ENCODE peak calls at places on chromosome 14, in nine cellular contexts. T is pancreas, O is fibroblast of lung, A is psoas muscle, Y is HCT116, C is GM23248, J is MM.1S, E is left ventricle myocardium inferior, H is lung. N is an unnamed sample. For H3K4me1, the result is how much of the 10 kb centered on the place peaks cover.

GRCh38 chr14:83163016-83163415 is 1629.4 kb upstream of the SEL1L start:
- DNase-seq in T (no peak), O (no peak), A (no peak), Y (no peak), C (no peak), J (no peak), E (no peak), H (no peak), N (no peak)

GRCh38 chr14:50736932-50737419 is 68.9 kb upstream of the SAV1 start:
- DNase-seq in T (no peak), O (no peak), A (no peak), Y (no peak), C (no peak), J (no peak), E (no peak), H (no peak), N (no peak)

GRCh38 chr14:45361727-45362126 is 108.7 kb upstream of the MIS18BP1 start:
- DNase-seq in T (no peak), O (peak), A (no peak), Y (no peak), C (peak), J (no peak), E (no peak), H (no peak), N (no peak)

GRCh38 chr14:25887251-25887908 is 710.5 kb downstream of the NOVA1 start:
- DNase-seq in T (no peak), O (peak), A (no peak), Y (no peak), C (peak), J (no peak), E (no peak), H (no peak), N (no peak)

GRCh38 chr14:59055439-59056045 is 132.9 kb upstream of the DAAM1 start:
- DNase-seq in T (peak), O (peak), A (no peak), Y (peak), C (peak), J (peak), E (no peak), H (peak), N (peak)

GRCh38 chr14:104291123-104292000 is 153.0 kb downstream of the KIF26A start:
- DNase-seq in T (peak), O (no peak), A (no peak), Y (no peak), C (no peak), J (no peak), E (peak), H (no peak), N (no peak)

GRCh38 chr14:38389666-38390065 is 133.8 kb upstream of the CLEC14A start:
- DNase-seq in T (no peak), O (peak), A (no peak), Y (no peak), C (peak), J (no peak), E (no peak), H (no peak), N (no peak)

GRCh38 chr14:39232554-39233415 is 930 bp upstream of the MIA2 start:
- DNase-seq in T (no peak), O (peak), A (no peak), Y (no peak), C (peak), J (peak), E (no peak), H (no peak), N (no peak)

GRCh38 chr14:105375635-105376057 is 22.7 kb upstream of the TEX22 start:
- DNase-seq in T (no peak), O (peak), A (no peak), Y (no peak), C (peak), J (no peak), E (no peak), H (no peak), N (no peak)

GRCh38 chr14:22844221-22845102 is 8.1 kb downstream of the MMP14 start:
- DNase-seq in T (no peak), O (no peak), A (no peak), Y (no peak), C (no peak), J (no peak), E (no peak), H (no peak), N (no peak)

GRCh38 chr14:105091335-105092123 is 26.3 kb upstream of the GPR132 start:
- DNase-seq in T (peak), O (peak), A (no peak), Y (peak), C (peak), J (no peak), E (peak), H (peak), N (no peak)

GRCh38 chr14:70707138-70708038 is 65.7 kb downstream of the TTC9 start:
- DNase-seq in T (peak), O (peak), A (no peak), Y (peak), C (peak), J (no peak), E (no peak), H (peak), N (no peak)

GRCh38 chr14:104371917-104372316 is 207.6 kb upstream of the C14orf180 start:
- DNase-seq in T (no peak), O (no peak), A (no peak), Y (no peak), C (no peak), J (no peak), E (no peak), H (no peak), N (no peak)

GRCh38 chr14:55053018-55053417 is 1.6 kb downstream of the MAPK1IP1L start:
- DNase-seq in T (no peak), O (no peak), A (no peak), Y (no peak), C (no peak), J (no peak), E (no peak), H (no peak), N (no peak)

GRCh38 chr14:65821224-65821753 is 408.8 kb downstream of the FUT8 start:
- DNase-seq in T (no peak), O (no peak), A (no peak), Y (no peak), C (no peak), J (no peak), E (no peak), H (no peak), N (no peak)

GRCh38 chr14:86533834-86534233 is 1003.9 kb downstream of the FLRT2 start:
- DNase-seq in T (no peak), O (no peak), A (no peak), Y (no peak), C (no peak), J (no peak), E (no peak), H (no peak), N (no peak)

GRCh38 chr14:91417134-91417982 is at the start of gene CCDC88C:
- DNase-seq in T (peak), O (peak), A (peak), Y (peak), C (peak), J (peak), E (peak), H (peak), N (peak)

GRCh38 chr14:68644101-68644500 is 148.8 kb downstream of the ZFP36L1 start:
- DNase-seq in T (peak), O (no peak), A (no peak), Y (no peak), C (no peak), J (no peak), E (no peak), H (no peak), N (no peak)

GRCh38 chr14:57611555-57612075 is 118.0 kb upstream of the CCDC198 start:
- DNase-seq in T (no peak), O (no peak), A (no peak), Y (no peak), C (no peak), J (peak), E (no peak), H (no peak), N (no peak)

GRCh38 chr14:92649934-92650545 is 98.4 kb downstream of the LGMN start:
- DNase-seq in T (no peak), O (peak), A (peak), Y (no peak), C (peak), J (no peak), E (peak), H (peak), N (peak)

GRCh38 chr14:106436310-106436905 is 910.0 kb downstream of the TMEM121 start:
- DNase-seq in T (peak), O (no peak), A (no peak), Y (no peak), C (peak), J (peak), E (peak), H (peak), N (peak)

GRCh38 chr14:20836668-20837338 is 34.2 kb upstream of the RNASE1 start:
- DNase-seq in T (peak), O (peak), A (no peak), Y (peak), C (peak), J (no peak), E (no peak), H (no peak), N (no peak)

GRCh38 chr14:77599894-77600293 is 16.5 kb downstream of the SPTLC2 start:
- DNase-seq in T (no peak), O (peak), A (no peak), Y (no peak), C (no peak), J (no peak), E (no peak), H (no peak), N (no peak)

GRCh38 chr14:32104803-32105202 is 27.7 kb downstream of the ARHGAP5 start:
- DNase-seq in T (no peak), O (no peak), A (no peak), Y (no peak), C (peak), J (no peak), E (no peak), H (no peak), N (no peak)

DNA sequence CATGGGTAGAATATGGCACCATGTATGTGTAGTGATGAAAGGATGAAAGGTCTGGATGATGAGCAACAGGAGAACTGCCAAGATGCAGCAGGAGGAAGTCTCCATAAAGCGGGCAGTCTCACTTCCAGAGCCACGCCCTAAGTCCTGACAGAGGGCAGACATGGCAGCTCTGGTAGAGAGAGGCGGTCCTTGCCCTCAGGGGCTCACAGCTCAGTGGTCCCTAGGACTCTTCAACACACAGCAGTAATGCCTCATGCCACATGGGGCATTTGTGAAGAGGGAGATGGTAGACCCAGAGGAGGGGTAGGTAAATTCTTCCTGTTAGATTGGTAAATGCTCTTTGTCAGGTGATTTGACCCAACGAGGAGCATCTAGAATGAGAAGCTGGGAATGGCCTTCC is 1088.4 kb downstream of the BCL11B start:
- DNase-seq in T (no peak), O (no peak), A (no peak), Y (no peak), C (no peak), J (no peak), E (no peak), H (no peak), N (no peak)
- H3K4me3 ChIP-seq in T (no peak), O (no peak), A (no peak), Y (no peak), C (no peak), J (no peak), E (no peak), H (no peak), N (peak)

DNA sequence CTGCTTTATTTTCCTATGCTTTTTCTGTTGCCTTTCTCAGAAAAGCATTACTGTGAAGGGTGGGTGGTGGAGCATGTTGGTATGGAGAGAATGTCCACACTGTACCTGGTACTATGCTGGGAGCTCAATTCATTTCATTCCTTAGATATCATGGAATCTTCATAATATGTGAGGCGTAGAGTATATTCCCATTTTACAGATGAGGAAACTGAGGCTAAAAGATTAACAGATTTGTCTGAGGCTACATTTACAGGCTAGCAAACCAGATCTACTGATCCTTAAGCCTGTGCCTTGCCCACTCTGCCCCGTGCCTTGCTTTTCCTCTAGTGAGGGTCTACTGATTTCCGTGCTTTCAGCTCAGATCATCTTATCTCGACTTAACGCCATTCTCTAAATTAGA is 5.4 kb downstream of the GLRX5 start:
- DNase-seq in T (no peak), O (no peak), A (no peak), Y (no peak), C (no peak), J (no peak), E (no peak), H (no peak), N (no peak)
- H3K4me1 ChIP-seq in T (under half), O (under half), A (under half), Y (under half), C (under half), J (under half), E (half or more), H (under half), N (under half)

GRCh38 chr14:24136684-24137528 is 912 bp downstream of the PSME1 start:
- DNase-seq in T (no peak), O (no peak), A (no peak), Y (no peak), C (no peak), J (no peak), E (no peak), H (no peak), N (no peak)
- H3K4me3 ChIP-seq in T (peak), O (peak), A (peak), Y (peak), C (peak), J (peak), E (peak), H (peak), N (peak)

GRCh38 chr14:24692382-24693352 is 58.7 kb upstream of the GZMB start:
- DNase-seq in T (no peak), O (no peak), A (no peak), Y (no peak), C (no peak), J (no peak), E (no peak), H (no peak), N (no peak)

GRCh38 chr14:24693941-24694507 is 60.0 kb upstream of the GZMB start:
- DNase-seq in T (no peak), O (no peak), A (no peak), Y (no peak), C (no peak), J (no peak), E (no peak), H (no peak), N (no peak)

GRCh38 chr14:24693353-24693737 is 59.4 kb upstream of the GZMB start:
- DNase-seq in T (no peak), O (no peak), A (no peak), Y (no peak), C (no peak), J (no peak), E (no peak), H (no peak), N (peak)

GRCh38 chr14:24694680-24695079 is 60.7 kb upstream of the GZMB start:
- DNase-seq in T (no peak), O (no peak), A (no peak), Y (no peak), C (no peak), J (no peak), E (no peak), H (no peak), N (no peak)

GRCh38 chr14:24695265-24696241 is 61.6 kb upstream of the GZMB start:
- DNase-seq in T (no peak), O (no peak), A (no peak), Y (no peak), C (no peak), J (no peak), E (no peak), H (no peak), N (no peak)
- H3K4me1 ChIP-seq in T (under half), O (under half), A (under half), Y (under half), C (under half), J (under half), E (under half), H (under half), N (under half)

GRCh38 chr14:95281560-95282176 is 38.0 kb downstream of the CLMN start:
- DNase-seq in T (no peak), O (no peak), A (no peak), Y (no peak), C (no peak), J (no peak), E (no peak), H (no peak), N (no peak)
- H3K4me3 ChIP-seq in T (no peak), O (no peak), A (no peak), Y (no peak), C (no peak), J (no peak), E (no peak), H (no peak), N (no peak)

GRCh38 chr14:100449225-100449987 is 126.3 kb downstream of the SLC25A47 start:
- DNase-seq in T (no peak), O (no peak), A (no peak), Y (no peak), C (no peak), J (no peak), E (no peak), H (no peak), N (no peak)

GRCh38 chr14:100445436-100446088 is 122.4 kb downstream of the SLC25A47 start:
- DNase-seq in T (no peak), O (no peak), A (no peak), Y (no peak), C (peak), J (no peak), E (no peak), H (no peak), N (no peak)

GRCh38 chr14:100443643-100444042 is 120.5 kb downstream of the SLC25A47 start:
- DNase-seq in T (no peak), O (peak), A (no peak), Y (no peak), C (peak), J (no peak), E (no peak), H (no peak), N (no peak)

GRCh38 chr14:100448376-100448775 is 125.2 kb downstream of the SLC25A47 start:
- DNase-seq in T (peak), O (no peak), A (no peak), Y (no peak), C (no peak), J (no peak), E (no peak), H (no peak), N (no peak)

DNA sequence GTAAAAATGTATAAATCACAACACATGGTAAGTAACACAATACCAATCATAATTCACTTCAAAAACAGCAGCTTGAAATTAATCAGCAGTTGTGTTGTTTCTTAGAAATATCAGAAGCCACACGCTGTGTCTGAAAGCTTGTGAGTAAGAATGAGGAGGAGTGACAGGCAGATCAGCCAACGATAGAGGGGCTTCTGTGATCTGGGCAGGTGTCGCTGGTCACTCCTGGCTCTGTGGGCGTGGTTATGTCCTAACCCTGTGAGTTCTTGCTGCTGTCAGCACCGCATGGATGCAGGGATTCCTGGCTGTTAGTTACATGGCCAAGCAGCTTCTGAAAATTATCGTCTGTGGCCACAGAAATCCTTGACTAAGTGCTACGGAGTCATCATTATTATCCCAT is 123.4 kb downstream of the SLC25A47 start:
- DNase-seq in T (no peak), O (no peak), A (no peak), Y (no peak), C (no peak), J (no peak), E (no peak), H (no peak), N (no peak)
- H3K4me1 ChIP-seq in T (under half), O (under half), A (under half), Y (half or more), C (under half), J (under half), E (under half), H (under half), N (under half)

GRCh38 chr14:61470261-61470953 is 149.0 kb downstream of the PRKCH start:
- DNase-seq in T (no peak), O (peak), A (no peak), Y (no peak), C (peak), J (no peak), E (peak), H (peak), N (no peak)
- H3K4me3 ChIP-seq in T (no peak), O (no peak), A (no peak), Y (no peak), C (peak), J (no peak), E (peak), H (no peak), N (peak)

GRCh38 chr14:100128688-100129087 is 30.8 kb downstream of the DEGS2 start:
- DNase-seq in T (no peak), O (no peak), A (peak), Y (no peak), C (no peak), J (no peak), E (no peak), H (no peak), N (no peak)
- H3K4me1 ChIP-seq in T (under half), O (under half), A (under half), Y (under half), C (under half), J (under half), E (under half), H (under half), N (under half)

DNA sequence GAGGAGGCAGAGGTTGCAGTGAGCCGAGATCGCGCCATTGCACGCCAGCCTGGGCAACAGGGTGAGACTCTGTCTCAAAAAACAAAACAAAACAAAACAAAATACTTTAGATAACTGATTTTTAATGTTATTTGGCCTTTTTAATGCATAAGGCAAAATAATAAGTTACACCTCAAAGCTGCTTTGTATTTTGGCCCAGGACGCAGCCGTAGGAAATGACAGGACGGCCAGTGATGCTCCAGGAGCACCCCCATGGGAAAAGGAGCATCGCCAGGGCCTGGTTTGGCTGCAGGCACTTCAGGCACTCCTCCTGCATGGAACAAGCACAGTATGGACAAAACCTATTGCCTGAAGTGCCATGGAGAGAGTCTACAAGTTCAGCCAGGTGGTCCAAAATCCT is 3.5 kb upstream of the NFKBIA start:
- DNase-seq in T (no peak), O (no peak), A (no peak), Y (no peak), C (no peak), J (no peak), E (no peak), H (no peak), N (no peak)
- H3K4me3 ChIP-seq in T (no peak), O (no peak), A (no peak), Y (no peak), C (no peak), J (no peak), E (no peak), H (no peak), N (no peak)